ENCODE peak calls at places on chromosome 11, in five cellular contexts. B is Caco-2, Z is bronchial epithelial cell, A is fibroblast of pulmonary artery, N is endodermal cell. H is an unnamed sample.

GRCh38 chr11:61579398-61580291 is 1.2 kb downstream of the SYT7 start:
- DNase-seq in Z (no peak), B (no peak), N (peak), A (no peak), H (no peak)

GRCh38 chr11:109040303-109040702 is 375.4 kb downstream of the DDX10 start:
- DNase-seq in Z (no peak), N (peak), B (peak), A (no peak), H (no peak)

GRCh38 chr11:88016392-88017020 is 158.7 kb downstream of the RAB38 start:
- DNase-seq in B (peak), A (peak), Z (peak), N (peak), H (peak)

GRCh38 chr11:68498313-68498712 is 37.8 kb downstream of the PPP6R3 start:
- DNase-seq in Z (no peak), A (peak), N (no peak), B (no peak), H (no peak)

GRCh38 chr11:3132271-3132781 is 32.8 kb downstream of the OSBPL5 start:
- DNase-seq in A (no peak), Z (no peak), B (no peak), N (peak), H (no peak)

GRCh38 chr11:115168229-115168671 is 336.0 kb downstream of the CADM1 start:
- DNase-seq in B (no peak), A (no peak), Z (peak), N (no peak), H (no peak)

GRCh38 chr11:121452609-121453150 is at the start of gene SORL1-AS1:
- DNase-seq in N (no peak), B (no peak), Z (peak), A (no peak), H (peak)

GRCh38 chr11:3631331-3631730 is 10.5 kb downstream of the ART5 start:
- DNase-seq in B (no peak), Z (peak), N (no peak), A (no peak), H (no peak)

GRCh38 chr11:18295316-18295715 is 26.6 kb downstream of the HPS5 start:
- DNase-seq in B (no peak), N (no peak), A (no peak), Z (no peak), H (no peak)

GRCh38 chr11:80798189-80798588 is 1357.4 kb upstream of the TENM4 start:
- DNase-seq in Z (no peak), A (no peak), N (peak), B (no peak), H (no peak)

GRCh38 chr11:90639687-90640086 is 416.8 kb upstream of the CHORDC1 start:
- DNase-seq in N (peak), B (no peak), A (peak), Z (peak), H (no peak)

DNA sequence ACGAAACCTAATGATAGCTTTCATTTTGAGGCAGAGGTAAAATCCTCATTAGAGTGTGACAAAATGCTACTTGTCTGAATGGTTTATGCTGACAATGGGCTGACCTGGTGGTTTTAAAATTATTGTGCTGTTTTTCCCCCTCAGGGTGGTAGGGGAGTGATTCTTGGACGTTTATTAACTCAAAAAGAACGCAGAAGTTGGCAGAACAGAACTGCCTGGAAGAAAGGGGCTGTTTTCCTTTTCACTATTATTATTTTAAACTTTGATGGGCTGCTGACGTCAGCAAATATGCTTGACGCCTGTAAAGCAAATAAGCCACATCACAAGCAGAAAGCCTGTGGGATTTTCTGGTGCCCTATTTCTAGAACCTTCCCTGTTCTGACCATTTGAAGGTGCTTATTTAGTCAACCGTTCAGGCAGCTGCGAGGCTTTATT is 4.0 kb downstream of the RASSF10 start:
- DNase-seq in A (no peak), N (no peak), B (no peak), Z (no peak), H (no peak)
- H3K4me3 ChIP-seq in A (no peak), N (peak), B (no peak), Z (no peak), H (no peak)

GRCh38 chr11:117820071-117820470 is 4.5 kb downstream of the FXYD2 start:
- DNase-seq in B (no peak), N (peak), Z (no peak), A (no peak), H (no peak)

GRCh38 chr11:117817213-117818035 is 7.1 kb downstream of the FXYD2 start:
- DNase-seq in N (peak), Z (peak), B (peak), A (peak), H (peak)

GRCh38 chr11:117816846-117817212 is 7.7 kb downstream of the FXYD2 start:
- DNase-seq in B (no peak), N (peak), A (no peak), Z (no peak), H (no peak)

GRCh38 chr11:117819096-117820040 is 5.2 kb downstream of the FXYD2 start:
- DNase-seq in B (peak), A (peak), N (peak), Z (peak), H (no peak)

GRCh38 chr11:117818036-117818858 is 6.3 kb downstream of the FXYD2 start:
- DNase-seq in Z (peak), A (peak), B (no peak), N (no peak), H (peak)
- H3K4me3 ChIP-seq in Z (no peak), A (no peak), B (no peak), N (no peak), H (no peak)

GRCh38 chr11:72551571-72551970 is 117.2 kb upstream of the CLPB start:
- DNase-seq in A (no peak), B (no peak), N (no peak), Z (no peak), H (no peak)

GRCh38 chr11:72543849-72544535 is 109.7 kb upstream of the CLPB start:
- DNase-seq in N (no peak), Z (no peak), A (no peak), B (no peak), H (no peak)

GRCh38 chr11:72544589-72544988 is 110.3 kb upstream of the CLPB start:
- DNase-seq in Z (no peak), B (no peak), N (no peak), A (no peak), H (no peak)

GRCh38 chr11:72552399-72552910 is 118.1 kb upstream of the CLPB start:
- DNase-seq in B (no peak), A (no peak), Z (no peak), N (no peak), H (no peak)

GRCh38 chr11:72548481-72548880 is 114.2 kb upstream of the CLPB start:
- DNase-seq in N (no peak), B (no peak), A (no peak), Z (no peak), H (no peak)
- H3K4me3 ChIP-seq in N (no peak), B (no peak), A (no peak), Z (no peak), H (no peak)

DNA sequence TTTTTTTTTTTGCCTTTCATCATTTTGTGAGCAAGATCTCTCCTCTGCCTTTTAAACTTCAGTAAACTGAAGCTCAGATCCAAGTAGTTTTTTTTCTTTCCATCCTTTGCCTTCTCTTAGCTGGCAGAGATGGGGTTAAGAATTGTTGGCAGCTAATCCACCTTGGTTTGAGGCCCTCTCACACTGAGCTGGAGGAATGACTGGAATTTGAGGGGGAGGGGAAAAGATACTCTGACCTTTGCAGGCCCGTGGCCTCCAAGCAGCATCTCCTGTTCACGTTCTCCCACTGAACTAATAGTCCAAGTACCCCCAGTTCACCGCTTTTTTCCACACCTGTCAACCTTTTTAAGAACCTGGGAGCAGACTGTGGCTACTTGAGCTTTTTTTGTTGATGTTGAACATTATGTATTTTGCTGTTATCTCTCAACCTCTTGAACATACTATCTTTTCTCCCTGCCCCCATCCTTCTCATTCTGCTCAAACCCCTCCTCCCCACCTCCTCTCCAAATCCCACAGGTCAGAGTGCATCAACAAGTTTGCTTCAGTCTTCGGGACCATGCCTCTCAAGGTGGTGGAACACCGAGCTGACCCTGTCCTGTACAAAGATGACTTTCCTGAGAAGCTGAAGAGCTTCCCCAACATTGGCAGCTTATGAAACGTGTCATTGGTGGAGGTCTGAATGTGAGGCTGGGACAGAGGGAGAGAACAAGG is 66.2 kb downstream of the ALX4 start:
- DNase-seq in Z (no peak), N (peak), B (peak), A (peak), H (no peak)
- H3K4me3 ChIP-seq in Z (no peak), N (peak), B (no peak), A (no peak), H (no peak)

GRCh38 chr11:44911031-44911814 is 39.5 kb downstream of the TP53I11 start:
- DNase-seq in Z (peak), B (peak), N (peak), A (peak), H (peak)
- H3K4me3 ChIP-seq in Z (no peak), B (no peak), N (no peak), A (no peak), H (no peak)

DNA sequence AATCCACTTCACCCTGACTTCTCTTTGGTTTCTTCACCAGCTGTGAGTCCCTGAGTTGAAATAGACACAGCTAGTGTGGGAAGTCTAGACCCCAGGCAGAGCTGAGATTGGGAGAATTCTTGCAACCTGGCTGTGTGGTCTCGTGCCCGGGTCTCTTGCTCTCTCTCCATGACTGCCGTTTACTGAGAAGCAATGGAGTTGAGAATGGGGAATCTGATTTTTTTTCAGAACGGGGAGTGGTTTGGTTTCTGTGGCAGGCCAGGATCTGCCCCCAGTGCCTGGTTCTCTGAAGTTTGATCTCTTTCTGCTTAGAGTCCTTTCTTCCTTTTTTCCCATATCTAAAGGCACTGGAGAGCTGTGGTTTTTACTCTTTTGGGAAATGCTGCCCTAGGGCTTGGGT is 1.5 kb downstream of the SIDT2 start:
- DNase-seq in Z (no peak), N (peak), B (no peak), A (no peak), H (no peak)
- H3K4me3 ChIP-seq in Z (peak), N (peak), B (peak), A (peak), H (peak)

DNA sequence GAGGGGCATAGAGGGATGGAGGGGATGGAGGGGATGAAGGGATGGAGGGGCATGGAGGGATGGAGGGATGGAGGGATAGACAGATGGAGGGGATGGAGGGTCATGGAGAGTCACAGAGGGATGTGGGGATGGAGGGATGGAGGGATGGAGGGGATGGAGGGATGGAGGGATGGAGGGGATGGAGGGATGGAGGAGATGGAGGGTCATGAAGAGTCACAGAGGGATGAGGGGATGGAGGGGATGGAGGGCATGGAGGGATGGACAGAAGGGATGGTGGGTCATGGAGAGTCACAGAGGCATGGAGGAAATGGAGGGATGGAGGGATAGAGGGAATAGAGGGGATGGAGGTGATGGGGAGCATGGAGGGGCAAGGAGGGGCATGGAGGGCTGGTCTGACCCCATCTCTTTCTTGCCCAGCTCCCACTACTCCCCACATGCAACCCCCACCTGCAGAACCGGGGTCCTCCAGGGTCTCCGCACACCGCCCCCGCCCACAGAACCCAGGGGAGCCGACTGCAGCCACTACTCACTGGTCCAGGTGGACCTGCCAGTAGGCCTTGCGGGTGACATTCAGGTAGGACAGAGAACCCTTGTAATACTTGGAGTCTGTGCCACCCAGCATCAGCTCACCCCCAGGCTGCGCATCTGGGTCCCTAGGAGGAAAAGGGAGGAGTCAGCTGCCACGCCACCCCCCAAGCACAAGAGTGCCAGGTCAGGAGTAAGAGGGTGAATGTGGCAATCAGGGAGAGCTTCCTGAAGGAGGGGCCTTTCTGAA is 4.2 kb upstream of the IFITM10 start:
- DNase-seq in A (no peak), Z (no peak), B (no peak), N (no peak), H (no peak)
- H3K4me3 ChIP-seq in A (no peak), Z (no peak), B (no peak), N (no peak), H (no peak)

GRCh38 chr11:73384127-73384441 is 7.9 kb downstream of the RELT start:
- DNase-seq in N (no peak), B (no peak), Z (no peak), A (no peak), H (no peak)

GRCh38 chr11:73381589-73381988 is 5.4 kb downstream of the RELT start:
- DNase-seq in B (no peak), N (no peak), A (no peak), Z (no peak), H (no peak)

GRCh38 chr11:73382183-73382582 is 6.0 kb downstream of the RELT start:
- DNase-seq in A (no peak), N (no peak), B (no peak), Z (no peak), H (no peak)

GRCh38 chr11:73383249-73384126 is 7.3 kb downstream of the RELT start:
- DNase-seq in Z (peak), N (no peak), B (no peak), A (peak), H (no peak)

DNA sequence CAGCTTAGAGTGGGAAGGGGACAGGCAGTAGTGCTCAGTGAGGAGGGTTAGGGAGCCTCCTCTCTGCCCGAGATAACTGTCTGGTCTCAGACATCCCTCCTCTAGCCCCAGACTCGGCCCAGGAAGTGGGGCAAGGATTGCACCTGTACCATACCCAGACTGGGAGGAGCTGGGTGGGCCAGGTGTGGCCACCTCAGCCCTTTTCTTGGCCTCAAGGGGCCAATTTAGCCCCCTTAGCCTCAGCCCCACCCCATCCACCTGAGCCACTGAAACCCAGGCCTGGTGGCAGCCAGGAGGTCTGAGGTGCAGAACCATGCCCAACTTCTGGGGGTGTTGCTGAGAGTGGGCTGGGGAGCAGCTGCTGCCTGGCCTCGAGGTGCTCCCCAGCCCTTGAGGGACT is 6.5 kb downstream of the RELT start:
- DNase-seq in B (no peak), Z (no peak), N (no peak), A (no peak), H (no peak)
- H3K4me3 ChIP-seq in B (no peak), Z (no peak), N (no peak), A (no peak), H (no peak)